ENCODE peak calls at places on chromosome 20, in five cellular contexts. O, J, F, C and P are unnamed samples.

GRCh38 chr20:12030470-12030869 is 112.8 kb downstream of the BTBD3 start:
- DNase-seq in O (no peak), J (no peak), C (no peak), F (no peak), P (no peak)

GRCh38 chr20:1185781-1186334 is 1.1 kb upstream of the TMEM74B start:
- DNase-seq in J (no peak), O (no peak), F (peak; percentile 45), C (peak; percentile 34), P (peak; percentile 10)

GRCh38 chr20:5143856-5144255 is 17.0 kb downstream of the CDS2 start:
- DNase-seq in J (no peak), C (no peak), O (no peak), F (no peak), P (no peak)

GRCh38 chr20:54469952-54470351 is 5.4 kb upstream of the DOK5 start:
- DNase-seq in F (no peak), J (no peak), C (no peak), O (no peak), P (no peak)

GRCh38 chr20:1266167-1266973 is at the start of gene SNPH:
- DNase-seq in J (no peak), F (peak; percentile 75), O (peak; percentile 48), C (peak; percentile 76), P (peak; percentile 53)

GRCh38 chr20:64232794-64233193 is 22.8 kb upstream of the PCMTD2 start:
- DNase-seq in F (no peak), J (no peak), C (no peak), O (no peak), P (no peak)

GRCh38 chr20:51660741-51661608 is 107.2 kb downstream of the ATP9A start:
- DNase-seq in O (peak; percentile 68), F (no peak), J (peak; percentile 99), C (no peak), P (peak; percentile 94)

GRCh38 chr20:13149371-13149770 is 71.7 kb upstream of the ISM1 start:
- DNase-seq in F (no peak), C (no peak), O (no peak), J (peak; percentile 15), P (no peak)

GRCh38 chr20:36506253-36506652 is 35.1 kb upstream of the MYL9 start:
- DNase-seq in F (no peak), O (no peak), C (no peak), J (no peak), P (peak; percentile 10)

GRCh38 chr20:56414842-56415765 is 3.0 kb downstream of the CASS4 start:
- DNase-seq in J (no peak), O (peak; percentile 74), C (no peak), F (no peak), P (peak; percentile 69)

GRCh38 chr20:58579819-58580492 is 64.8 kb upstream of the APCDD1L start:
- DNase-seq in F (no peak), C (no peak), J (no peak), O (no peak), P (no peak)

GRCh38 chr20:19661717-19662637 is 96.1 kb upstream of the RIN2 start:
- DNase-seq in O (peak; percentile 42), J (peak; percentile 37), C (peak; percentile 3), F (peak; percentile 66), P (peak; percentile 65)

GRCh38 chr20:57653910-57654309 is 33.7 kb upstream of the ZBP1 start:
- DNase-seq in C (no peak), O (no peak), J (no peak), F (peak; percentile 16), P (no peak)

GRCh38 chr20:40314278-40314677 is 374.8 kb downstream of the MAFB start:
- DNase-seq in F (no peak), C (no peak), J (no peak), O (no peak), P (no peak)

GRCh38 chr20:2237059-2237458 is 58.7 kb upstream of the TGM3 start:
- DNase-seq in C (no peak), J (peak; percentile 90), F (peak; percentile 39), O (peak; percentile 67), P (peak; percentile 100)

GRCh38 chr20:59667981-59668515 is 63.7 kb downstream of the PHACTR3 start:
- DNase-seq in C (no peak), J (no peak), F (no peak), O (no peak), P (no peak)

GRCh38 chr20:48203252-48203651 is 418.0 kb upstream of the SULF2 start:
- DNase-seq in F (no peak), C (no peak), J (no peak), O (no peak), P (no peak)

GRCh38 chr20:11232896-11233295 is 559.1 kb upstream of the JAG1 start:
- DNase-seq in C (no peak), F (no peak), J (no peak), O (no peak), P (no peak)

GRCh38 chr20:58237318-58238182 is 9.1 kb upstream of the ANKRD60 start:
- DNase-seq in O (no peak), J (no peak), C (no peak), F (peak; percentile 4), P (peak; percentile 73)

GRCh38 chr20:50237349-50237748 is 46.7 kb downstream of the CEBPB start:
- DNase-seq in O (no peak), C (no peak), F (no peak), J (no peak), P (no peak)

GRCh38 chr20:53677447-53678314 is 84.0 kb upstream of the ZNF217 start:
- DNase-seq in C (no peak), J (no peak), O (no peak), F (peak; percentile 82), P (no peak)

GRCh38 chr20:57651977-57652864 is 32.0 kb upstream of the ZBP1 start:
- DNase-seq in O (no peak), J (no peak), F (peak; percentile 16), C (no peak), P (no peak)

DNA sequence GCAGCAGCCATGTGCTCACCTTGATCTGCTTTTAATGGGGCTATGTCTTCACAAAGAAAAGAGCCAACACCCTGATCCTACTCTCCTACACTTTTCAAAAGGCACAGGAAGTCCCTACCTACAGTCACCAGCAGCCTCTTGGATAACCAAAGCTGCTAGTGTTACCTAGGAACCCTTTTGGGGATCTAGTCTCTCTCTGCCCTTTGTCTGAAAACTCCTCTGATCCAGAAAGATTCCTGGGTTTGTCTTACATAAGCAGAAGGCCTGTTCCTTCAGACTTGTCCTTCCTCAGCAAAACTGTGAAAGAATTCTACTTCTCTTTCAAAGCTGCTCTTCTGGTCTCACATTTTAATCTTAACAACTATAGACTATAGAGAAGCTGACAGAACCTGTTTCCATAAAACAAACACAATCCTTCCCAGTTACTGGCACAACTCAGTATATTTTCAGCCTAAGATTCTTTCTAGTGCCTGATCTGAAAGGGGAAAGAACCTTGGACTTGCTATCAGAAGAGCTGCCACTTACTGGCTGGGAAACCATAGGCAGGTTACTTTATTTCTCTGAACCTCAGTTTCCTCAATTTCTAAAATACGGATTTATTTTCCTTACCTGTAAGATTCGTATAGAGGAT is 2.9 kb downstream of the PLAGL2 start:
- DNase-seq in O (no peak), F (no peak), C (no peak), J (no peak), P (no peak)
- TF ChIP-seq CTCF in O (no peak), F (no peak), C (no peak), J (no peak), P (no peak)

DNA sequence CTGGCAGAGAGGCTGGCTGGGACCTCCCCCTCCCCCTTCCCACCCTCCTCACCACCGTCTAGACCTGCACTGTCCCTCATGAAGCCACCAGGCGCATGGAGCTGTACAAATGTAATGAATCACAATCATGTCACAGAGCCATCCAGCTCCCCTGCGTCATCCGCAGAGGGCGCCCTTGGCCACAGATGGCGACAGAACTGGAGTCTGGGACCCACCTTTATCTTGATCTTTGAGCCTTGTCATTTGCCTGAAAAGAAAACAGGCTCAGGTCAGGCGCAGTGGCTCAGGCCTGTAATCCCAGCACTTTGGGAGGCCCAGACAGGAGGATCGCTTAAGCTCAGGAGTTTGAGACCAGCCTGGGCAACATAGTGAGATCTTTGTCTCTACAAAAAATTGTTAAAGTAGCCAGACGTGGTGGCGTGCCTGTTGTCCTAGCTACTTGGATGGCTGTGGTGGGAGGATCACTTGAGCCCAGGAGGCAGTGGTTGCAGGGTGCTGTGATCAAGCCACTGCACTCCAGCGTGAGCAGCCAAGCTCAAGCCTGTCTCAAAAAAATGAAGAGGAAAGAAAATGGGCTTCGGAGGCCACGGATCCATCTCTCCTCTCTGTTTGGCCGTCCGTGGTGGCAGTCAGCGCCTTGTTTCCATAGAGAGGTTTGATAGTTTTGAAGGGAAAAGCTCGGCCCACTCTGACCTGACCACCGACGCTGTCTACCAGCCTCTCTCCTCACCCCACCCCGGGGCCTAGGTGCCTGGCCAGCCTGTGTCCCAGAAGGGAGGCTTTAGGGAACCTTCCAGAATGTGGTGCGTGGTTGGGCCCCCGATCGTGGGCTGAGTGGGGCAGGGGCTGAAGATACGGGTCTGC is 6.2 kb downstream of the COL9A3 start:
- DNase-seq in J (no peak), C (no peak), O (no peak), F (peak; percentile 82), P (no peak)
- TF ChIP-seq CTCF in J (peak; percentile 36), C (no peak), O (peak; percentile 24), F (peak; percentile 50), P (peak; percentile 23)

GRCh38 chr20:45593498-45593897 is 14.4 kb upstream of the WFDC8 start:
- DNase-seq in C (no peak), F (no peak), O (no peak), J (no peak), P (no peak)

GRCh38 chr20:45589725-45590124 is 10.6 kb upstream of the WFDC8 start:
- DNase-seq in F (no peak), J (no peak), O (no peak), C (no peak), P (no peak)

GRCh38 chr20:45588800-45589199 is 9.7 kb upstream of the WFDC8 start:
- DNase-seq in O (no peak), F (no peak), C (no peak), J (no peak), P (no peak)

GRCh38 chr20:45595235-45595634 is 16.2 kb upstream of the WFDC8 start:
- DNase-seq in O (no peak), F (no peak), C (no peak), J (no peak), P (no peak)

DNA sequence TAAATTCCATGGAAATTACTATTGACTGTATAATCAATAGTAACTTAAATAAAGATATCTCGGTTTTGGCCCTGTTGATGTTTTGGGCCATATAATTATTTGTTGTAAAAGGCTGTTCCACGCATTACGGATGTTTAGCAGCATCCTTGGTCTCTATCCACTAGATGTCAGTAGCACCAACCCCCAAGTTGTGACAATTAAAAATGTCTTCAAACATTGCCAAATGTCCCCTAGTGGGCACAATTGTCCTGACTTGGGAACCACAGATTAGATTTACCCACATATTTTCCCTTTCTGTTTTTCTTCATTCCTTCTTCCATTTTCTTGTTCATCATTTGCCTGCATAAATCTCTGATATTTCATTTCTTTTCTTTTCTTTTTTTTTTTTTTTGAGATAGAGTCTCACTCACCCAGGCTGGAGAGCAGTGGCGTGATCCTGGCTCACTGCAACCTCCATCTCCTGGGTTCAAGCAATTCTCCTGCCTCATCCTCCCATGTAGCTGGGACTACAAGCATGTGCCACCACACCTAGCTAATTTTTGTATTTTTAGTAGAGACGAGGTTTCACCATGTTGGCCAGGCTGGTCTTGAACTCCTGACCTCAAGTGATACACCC is 13.6 kb upstream of the WFDC8 start:
- DNase-seq in F (peak; percentile 32), J (peak; percentile 59), C (no peak), O (no peak), P (peak; percentile 66)
- TF ChIP-seq CTCF in F (peak; percentile 53), J (peak; percentile 76), C (peak; percentile 48), O (peak; percentile 58), P (peak; percentile 82)

DNA sequence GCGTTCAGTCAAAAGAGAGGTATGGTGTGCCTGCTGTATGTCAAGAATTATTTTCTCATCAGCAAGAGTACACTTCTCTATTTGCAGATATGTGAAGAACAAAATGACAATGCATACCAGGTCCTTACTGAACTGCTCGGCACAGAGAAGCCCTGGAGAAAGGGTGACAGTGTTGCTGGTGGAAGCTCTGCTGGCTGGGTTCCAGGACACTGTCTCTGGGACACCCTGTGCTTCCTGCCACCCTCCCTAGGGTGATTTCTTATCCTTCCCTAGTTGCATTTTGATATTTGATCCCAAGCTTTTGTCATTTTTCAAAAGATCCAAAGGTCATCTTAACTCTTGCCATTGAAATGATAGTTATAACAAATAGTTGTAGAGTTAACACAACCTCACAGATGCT is 8.3 kb upstream of the CST5 start:
- DNase-seq in C (no peak), J (no peak), F (no peak), O (no peak), P (no peak)
- TF ChIP-seq CTCF in C (no peak), J (no peak), F (no peak), O (no peak), P (no peak)